ENCODE peak calls at places on chromosomes 11 and 22, in eight cellular contexts. F, N, M, D, Z, W, B and T are unnamed samples.

GRCh38 chr22:40408718-40409612 is 38.6 kb downstream of the SGSM3 start:
- DNase-seq in B (no peak), N (no peak), M (no peak), Z (no peak), D (no peak), F (no peak), W (no peak), T (no peak)

GRCh38 chr11:12531020-12531419 is 143.2 kb upstream of the TEAD1 start:
- DNase-seq in W (no peak), Z (no peak), F (no peak), M (no peak), B (no peak), D (no peak), N (no peak), T (no peak)

GRCh38 chr22:41030891-41031290 is 61.5 kb upstream of the EP300 start:
- DNase-seq in N (no peak), F (no peak), M (no peak), B (no peak), Z (no peak), W (no peak), D (no peak), T (no peak)

GRCh38 chr22:19515654-19516377 is 8.4 kb downstream of the CLDN5 start:
- DNase-seq in F (no peak), M (no peak), B (no peak), D (no peak), N (no peak), W (no peak), Z (no peak), T (no peak)

GRCh38 chr11:45025716-45026492 is 75.2 kb upstream of the TP53I11 start:
- DNase-seq in Z (peak; percentile 16), D (no peak), M (no peak), N (peak; percentile 77), B (peak; percentile 27), W (no peak), F (peak; percentile 38), T (no peak)

GRCh38 chr11:26841818-26842457 is 120.1 kb upstream of the SLC5A12 start:
- DNase-seq in N (no peak), M (no peak), W (no peak), F (no peak), B (no peak), Z (no peak), D (no peak), T (no peak)

GRCh38 chr11:128931661-128932060 is 11.0 kb downstream of the TP53AIP1 start:
- DNase-seq in N (no peak), Z (no peak), B (no peak), M (no peak), F (no peak), D (no peak), W (no peak), T (no peak)

GRCh38 chr22:35212020-35212419 is 45.3 kb upstream of the HMGXB4 start:
- DNase-seq in M (peak; percentile 31), F (no peak), B (no peak), Z (no peak), D (no peak), W (no peak), N (no peak), T (no peak)

GRCh38 chr22:23121026-23121823 is 20.6 kb downstream of the RSPH14 start:
- DNase-seq in W (no peak), Z (no peak), D (no peak), M (no peak), F (no peak), N (no peak), B (no peak), T (no peak)

GRCh38 chr22:29379258-29379657 is 9.1 kb downstream of the AP1B1 start:
- DNase-seq in D (peak; percentile 25), N (no peak), Z (no peak), W (no peak), B (no peak), F (no peak), M (no peak), T (no peak)

GRCh38 chr11:2266586-2267305 is 3.6 kb downstream of the ASCL2 start:
- DNase-seq in N (no peak), F (no peak), M (no peak), Z (no peak), B (no peak), D (no peak), W (no peak), T (peak; percentile 13)
- TF ChIP-seq CTCF in N (no peak), F (no peak), M (no peak), Z (no peak), B (no peak), D (no peak), W (no peak), T (no peak)

GRCh38 chr11:3605721-3606324 is 36.0 kb downstream of the ART5 start:
- DNase-seq in Z (no peak), B (no peak), F (no peak), N (no peak), M (peak; percentile 51), W (no peak), D (no peak), T (no peak)
- TF ChIP-seq POLR2AphosphoS5 in Z (no peak), B (no peak), F (no peak), N (no peak), M (no peak), W (no peak), D (no peak), T (no peak)

DNA sequence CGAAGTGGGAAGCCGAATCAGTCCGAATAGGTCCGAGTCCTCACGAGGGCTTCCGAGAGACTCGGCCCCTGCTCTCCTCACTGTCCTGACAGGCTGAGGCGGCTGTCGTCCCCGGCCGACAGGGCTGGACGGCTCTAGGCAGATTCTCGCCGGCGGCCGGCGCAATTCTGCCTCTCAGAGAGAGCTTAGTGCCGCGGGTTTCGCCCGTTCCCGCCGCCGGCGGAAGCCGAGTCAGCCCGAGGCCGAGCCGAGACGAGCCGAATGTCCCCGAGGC is 247 bp upstream of the DEAF1 start:
- DNase-seq in N (no peak), F (no peak), M (no peak), W (no peak), B (no peak), Z (no peak), D (no peak), T (no peak)
- TF ChIP-seq CTCF in N (no peak), F (no peak), M (no peak), W (no peak), B (no peak), Z (no peak), D (no peak), T (no peak)

DNA sequence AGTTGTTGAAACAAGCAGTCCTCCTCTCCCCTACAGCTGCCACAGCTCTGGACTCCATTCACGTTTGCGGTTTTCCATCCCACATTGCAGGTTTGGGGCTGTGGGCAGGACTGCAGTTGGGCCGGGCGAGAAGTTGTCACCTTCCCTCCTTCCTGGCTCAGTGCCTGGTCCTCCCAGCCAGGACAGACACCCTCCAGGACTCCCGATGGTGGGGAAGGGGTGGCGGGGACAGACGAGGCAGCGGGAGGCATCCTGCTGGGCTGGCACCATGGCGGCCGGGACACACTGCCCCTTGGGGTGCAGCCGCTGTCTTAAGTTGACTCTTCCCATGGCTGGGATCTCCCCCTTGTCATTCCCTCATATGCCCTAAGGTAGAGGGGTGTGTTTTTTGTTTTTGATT is 615.2 kb downstream of the BRD1 start:
- DNase-seq in N (no peak), F (no peak), M (peak; percentile 9), B (no peak), W (peak; percentile 20), Z (no peak), D (peak; percentile 55), T (no peak)
- TF ChIP-seq POLR2AphosphoS5 in N (no peak), F (no peak), M (no peak), B (no peak), W (no peak), Z (no peak), D (no peak), T (no peak)

GRCh38 chr11:34890812-34891211 is 25.4 kb downstream of the APIP start:
- DNase-seq in N (no peak), Z (peak; percentile 59), F (peak; percentile 53), B (no peak), D (no peak), W (no peak), M (no peak), T (no peak)

GRCh38 chr11:34886609-34887008 is 29.6 kb downstream of the APIP start:
- DNase-seq in N (no peak), W (no peak), M (no peak), D (no peak), B (no peak), Z (peak; percentile 28), F (no peak), T (no peak)

GRCh38 chr11:34887260-34887659 is 28.9 kb downstream of the APIP start:
- DNase-seq in D (no peak), M (no peak), N (no peak), F (no peak), B (no peak), W (no peak), Z (no peak), T (no peak)

GRCh38 chr11:34891611-34892010 is 24.6 kb downstream of the APIP start:
- DNase-seq in B (no peak), W (no peak), F (no peak), M (no peak), Z (peak; percentile 63), N (no peak), D (no peak), T (no peak)

DNA sequence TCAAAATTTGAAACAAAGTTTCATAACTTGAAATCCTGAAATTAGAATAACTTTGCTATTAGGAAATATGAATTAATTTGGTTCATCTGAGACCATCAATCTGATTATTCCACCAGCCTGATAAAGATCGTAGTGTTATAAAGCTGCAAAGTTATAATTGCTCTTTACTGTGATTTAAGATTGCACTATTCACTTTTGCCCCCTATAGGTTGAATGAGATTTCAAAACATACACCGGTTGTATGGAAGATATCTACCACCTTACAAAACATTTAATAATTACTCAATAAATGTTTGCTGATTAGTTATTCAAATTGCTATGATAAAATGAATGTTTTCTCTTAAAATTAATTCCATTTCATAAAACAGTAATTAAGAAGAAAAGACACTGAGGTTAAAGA is 26.1 kb downstream of the APIP start:
- DNase-seq in Z (no peak), B (no peak), M (no peak), D (no peak), W (no peak), F (no peak), N (no peak), T (no peak)
- TF ChIP-seq CTCF in Z (peak; percentile 50), B (no peak), M (no peak), D (peak; percentile 5), W (no peak), F (no peak), N (no peak), T (peak; percentile 43)